ENCODE peak calls at places on chromosome 17, in nine cellular contexts. C is left colon; X is stimulated activated CD8-positive, alpha-beta memory T cell treated with anti-CD3 and anti-CD28 coated beads, Interleukin-4, amount 100 ng/mL, for 4 hours; I is T-helper 9 cell; G is globus pallidus; A is NCI-H1092 treated with DMSO at 0.1 percent for 48 hours; N is SK-N-SH; K is upper lobe of right lung; R is dorsolateral prefrontal cortex. H is an unnamed sample.

GRCh38 chr17:77451894-77452852 is 311.4 kb downstream of the SEC14L1 start:
- DNase-seq in K (peak; percentile 77), G (peak; percentile 70), I (no peak), C (peak; percentile 77), A (peak; percentile 68), N (peak; percentile 93), X (no peak), R (peak; percentile 82), H (peak; percentile 81)

GRCh38 chr17:74521701-74522201 is 9.5 kb downstream of the CD300LB start:
- DNase-seq in C (no peak), K (no peak), N (no peak), R (no peak), A (no peak), G (peak; percentile 31), I (no peak), X (no peak), H (no peak)

GRCh38 chr17:75144816-75145511 is 9.3 kb downstream of the JPT1 start:
- DNase-seq in C (no peak), G (peak; percentile 33), A (no peak), R (peak; percentile 8), K (no peak), I (no peak), X (no peak), N (no peak), H (no peak)

GRCh38 chr17:47184671-47185070 is 4.4 kb downstream of the CDC27 start:
- DNase-seq in C (no peak), G (no peak), R (no peak), A (no peak), X (no peak), K (no peak), I (no peak), N (peak; percentile 41), H (no peak)

GRCh38 chr17:57373071-57373470 is 116.7 kb downstream of the MSI2 start:
- DNase-seq in C (no peak), G (no peak), A (no peak), K (no peak), I (no peak), R (no peak), N (no peak), X (no peak), H (no peak)

GRCh38 chr17:35224436-35224835 is 18.4 kb upstream of the SLFN5 start:
- DNase-seq in X (no peak), G (no peak), C (no peak), R (no peak), A (no peak), N (no peak), I (no peak), K (no peak), H (no peak)

GRCh38 chr17:36527851-36528250 is 6.8 kb downstream of the MYO19 start:
- DNase-seq in R (no peak), K (peak; percentile 32), A (no peak), X (no peak), I (no peak), N (no peak), C (no peak), G (no peak), H (no peak)

GRCh38 chr17:57988301-57989010 is 402 bp upstream of the VEZF1 start:
- DNase-seq in G (peak; percentile 77), R (peak; percentile 78), I (no peak), K (peak; percentile 89), N (peak; percentile 98), X (no peak), A (peak; percentile 77), C (peak; percentile 80), H (peak; percentile 79)

GRCh38 chr17:20612635-20613034 is 33.1 kb downstream of the CDRT15L2 start:
- DNase-seq in A (no peak), N (no peak), X (no peak), G (no peak), I (no peak), C (no peak), R (no peak), K (peak; percentile 51), H (no peak)

GRCh38 chr17:31067699-31068184 is 27.0 kb upstream of the NF1 start:
- DNase-seq in C (no peak), A (no peak), I (no peak), K (no peak), G (no peak), R (no peak), X (no peak), N (no peak), H (no peak)

GRCh38 chr17:65743313-65743665 is 181.8 kb upstream of the AXIN2 start:
- DNase-seq in N (no peak), K (no peak), C (no peak), I (no peak), A (no peak), G (no peak), R (no peak), X (no peak), H (no peak)